ENCODE peak calls at places on chromosome 16, in nine cellular contexts. Y is uterus, F is astrocyte of the spinal cord, C is AG10803, L is HFFc6, P is Peyer's patch, Z is nephron progenitor cell, J is mucosa of descending colon, N is fibroblast of mammary gland. H is an unnamed sample.

GRCh38 chr16:81130126-81130525 is 33.9 kb upstream of the GCSH start:
- DNase-seq in C (no peak), P (no peak), Z (no peak), L (no peak), N (no peak), J (no peak), F (no peak), Y (no peak), H (no peak)

GRCh38 chr16:50711862-50712567 is 18.6 kb downstream of the NOD2 start:
- DNase-seq in C (no peak), L (no peak), P (no peak), Z (no peak), N (no peak), J (no peak), Y (no peak), F (no peak), H (no peak)

GRCh38 chr16:77912617-77913016 is 109.7 kb upstream of the CLEC3A start:
- DNase-seq in C (no peak), N (no peak), Z (no peak), P (no peak), J (no peak), F (no peak), Y (no peak), L (no peak), H (no peak)

GRCh38 chr16:56233795-56234566 is 42.7 kb downstream of the GNAO1 start:
- DNase-seq in F (no peak), N (no peak), L (no peak), C (no peak), Z (no peak), Y (no peak), J (no peak), P (no peak), H (no peak)

GRCh38 chr16:71746442-71747046 is 22.0 kb upstream of the PHLPP2 start:
- DNase-seq in P (peak), F (peak), N (peak), J (no peak), L (peak), Y (no peak), Z (no peak), C (peak), H (no peak)

GRCh38 chr16:397736-398332 is 835 bp downstream of the NME4 start:
- DNase-seq in P (peak), Z (peak), N (peak), J (peak), L (peak), C (peak), Y (peak), F (peak), H (no peak)

GRCh38 chr16:3838600-3839401 is 41.7 kb downstream of the CREBBP start:
- DNase-seq in Z (no peak), N (no peak), Y (no peak), L (no peak), F (no peak), J (no peak), C (no peak), P (no peak), H (no peak)

GRCh38 chr16:15682105-15682570 is 32.1 kb downstream of the NDE1 start:
- DNase-seq in Y (no peak), C (peak), P (no peak), F (peak), J (no peak), L (peak), N (peak), Z (no peak), H (no peak)

GRCh38 chr16:81610144-81610842 is 165.7 kb downstream of the CMIP start:
- DNase-seq in J (peak), C (peak), F (peak), L (peak), N (peak), P (peak), Y (peak), Z (no peak), H (no peak)

GRCh38 chr16:1346422-1347285 is 5.0 kb downstream of the TSR3 start:
- DNase-seq in J (no peak), Z (no peak), F (no peak), N (peak), L (no peak), P (no peak), Y (no peak), C (no peak), H (no peak)

DNA sequence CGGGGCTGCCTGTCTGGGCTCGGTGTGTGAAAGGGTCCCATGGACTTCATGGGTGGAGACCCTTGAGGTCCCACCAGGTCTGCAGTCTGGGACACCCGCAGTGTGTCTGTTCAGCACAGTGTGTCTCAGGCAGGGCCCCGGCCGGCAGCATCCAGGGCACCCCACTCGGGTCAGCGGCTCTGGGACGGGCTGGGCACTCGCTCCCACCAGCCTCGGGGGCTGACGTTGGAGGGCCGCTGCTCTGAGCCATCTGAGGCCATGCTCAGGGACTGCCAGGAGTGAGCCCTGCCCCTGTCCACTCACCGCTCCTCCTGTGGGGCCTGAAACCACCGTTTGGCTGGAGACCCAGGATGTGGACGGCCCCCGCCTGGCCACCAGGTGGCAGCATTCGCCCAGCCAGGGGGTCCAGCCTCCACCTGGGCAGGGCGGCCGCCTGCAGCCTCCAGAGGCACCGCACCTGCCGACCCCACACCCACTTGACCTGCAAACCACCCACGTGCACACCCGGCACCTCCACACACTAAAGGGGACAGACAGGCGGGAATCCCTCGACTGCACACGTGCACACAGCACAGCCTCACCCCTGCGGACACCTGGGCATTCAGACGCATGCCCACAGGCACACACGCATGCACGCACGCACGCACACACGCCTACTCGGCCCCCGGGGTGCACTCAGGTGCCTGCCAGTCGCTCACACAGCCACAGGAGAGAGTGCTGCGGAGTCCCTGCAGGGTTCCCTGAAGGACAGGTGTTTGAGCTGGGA is 10.1 kb upstream of the ZFPM1 start:
- DNase-seq in P (peak), N (peak), L (peak), J (peak), Z (peak), F (peak), C (peak), Y (peak), H (peak)
- TF ChIP-seq CTCF in P (peak), N (peak), L (peak), J (peak), Z (peak), F (peak), C (peak), Y (peak), H (peak)

GRCh38 chr16:30875881-30876791 is 17.7 kb downstream of the BCL7C start:
- DNase-seq in N (peak), Z (no peak), Y (no peak), C (peak), F (no peak), P (peak), L (no peak), J (no peak), H (peak)
- TF ChIP-seq CTCF in N (no peak), Z (no peak), Y (no peak), C (no peak), F (no peak), P (no peak), L (no peak), J (no peak), H (no peak)

GRCh38 chr16:85172465-85173071 is 60.3 kb upstream of the CIBAR2 start:
- DNase-seq in F (no peak), P (peak), Y (no peak), N (peak), C (peak), Z (peak), J (peak), L (peak), H (no peak)
- TF ChIP-seq CTCF in F (peak), P (no peak), Y (peak), N (peak), C (peak), Z (no peak), J (no peak), L (peak), H (no peak)

DNA sequence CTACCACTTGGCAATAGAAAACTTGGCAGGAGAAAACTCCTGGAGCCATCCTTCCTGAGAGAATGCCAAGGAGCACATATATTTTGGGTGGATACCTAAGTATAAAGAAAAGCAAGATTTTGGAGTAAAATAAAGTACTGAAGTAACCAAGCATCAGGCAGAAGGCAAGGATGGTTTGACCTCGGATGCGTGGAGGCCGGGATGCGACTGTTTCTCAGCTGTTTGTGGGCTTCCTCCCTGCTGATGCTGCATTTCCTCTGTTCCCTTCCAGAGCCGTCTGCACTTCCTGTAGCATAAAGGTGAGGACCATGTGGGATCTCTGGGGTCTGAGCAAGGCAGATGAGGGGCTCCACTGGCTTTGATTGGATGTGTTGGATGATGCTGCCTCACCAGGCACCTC is 5.5 kb upstream of the TCF25 start:
- DNase-seq in L (no peak), Z (no peak), Y (no peak), J (no peak), F (no peak), N (no peak), C (no peak), P (no peak), H (no peak)
- TF ChIP-seq CTCF in L (no peak), Z (no peak), Y (no peak), J (no peak), F (no peak), N (no peak), C (no peak), P (no peak), H (no peak)

GRCh38 chr16:79047337-79047736 is 553.2 kb downstream of the MAF start:
- DNase-seq in F (no peak), C (no peak), N (no peak), P (no peak), Z (no peak), L (no peak), Y (no peak), J (no peak), H (no peak)
- TF ChIP-seq CTCF in F (no peak), C (no peak), N (peak), P (peak), Z (peak), L (peak), Y (peak), J (peak), H (peak)

GRCh38 chr16:28511031-28511430 is 4.4 kb upstream of the IL27 start:
- DNase-seq in L (no peak), J (no peak), Y (no peak), C (no peak), N (no peak), F (no peak), P (no peak), Z (no peak), H (no peak)
- TF ChIP-seq CTCF in L (no peak), J (no peak), Y (no peak), C (no peak), N (no peak), F (no peak), P (no peak), Z (no peak), H (no peak)

H was measured in activated B cell treated with CpG ODN at 0.5 μM for 24 hours.